ENCODE peak calls at places on chromosomes 2 and 18, in four cellular contexts. D is iris pigment epithelial cell, S is ACHN, Q is mesothelial cell of epicardium. I is an unnamed sample.

GRCh38 chr2:8174641-8175257 is 507.1 kb upstream of the ID2 start:
- DNase-seq in D (no peak), S (peak), Q (no peak), I (peak)

GRCh38 chr2:173866858-173867620 is 98.1 kb downstream of the SP3 start:
- DNase-seq in D (no peak), S (no peak), Q (no peak), I (no peak)

GRCh38 chr2:166343467-166343866 is 32.3 kb downstream of the SCN9A start:
- DNase-seq in D (no peak), S (peak), Q (no peak), I (no peak)

GRCh38 chr2:178066890-178067669 is 5.5 kb downstream of the PDE11A start:
- DNase-seq in D (no peak), S (peak), Q (no peak), I (peak)

GRCh38 chr18:35005963-35006577 is 35.1 kb upstream of the MAPRE2 start:
- DNase-seq in D (peak), S (peak), Q (no peak), I (peak)

GRCh38 chr2:95389256-95390119 is 13.0 kb upstream of the FAHD2A start:
- DNase-seq in D (peak), S (peak), Q (no peak), I (peak)

GRCh38 chr2:217370391-217370790 is 510.5 kb upstream of the TNP1 start:
- DNase-seq in D (peak), S (no peak), Q (no peak), I (peak)

GRCh38 chr18:27008575-27008974 is 143.1 kb upstream of the AQP4 start:
- DNase-seq in D (no peak), S (peak), Q (no peak), I (no peak)

GRCh38 chr2:71544919-71545571 is 91.7 kb downstream of the DYSF start:
- DNase-seq in D (no peak), S (no peak), Q (no peak), I (no peak)

GRCh38 chr2:206435738-206436137 is 7.6 kb upstream of the ADAM23 start:
- DNase-seq in D (peak), S (no peak), Q (no peak), I (no peak)

GRCh38 chr18:6022089-6022444 is 126.7 kb upstream of the TMEM200C start:
- DNase-seq in D (peak), S (no peak), Q (no peak), I (no peak)

GRCh38 chr18:24414349-24415003 is 12.0 kb upstream of the IMPACT start:
- DNase-seq in D (no peak), S (no peak), Q (no peak), I (no peak)

GRCh38 chr2:167017021-167017420 is 128.7 kb downstream of the XIRP2 start:
- DNase-seq in D (peak), S (no peak), Q (no peak), I (no peak)

GRCh38 chr2:47907097-47907781 is 941 bp upstream of the FBXO11 start:
- DNase-seq in D (no peak), S (no peak), Q (no peak), I (no peak)

GRCh38 chr18:43563780-43564179 is 286.5 kb upstream of the SYT4 start:
- DNase-seq in D (peak), S (peak), Q (no peak), I (no peak)

GRCh38 chr2:16373341-16373740 is 292.3 kb downstream of the CYRIA start:
- DNase-seq in D (no peak), S (no peak), Q (no peak), I (no peak)

GRCh38 chr2:208406474-208407451 is at the start of gene PTH2R:
- DNase-seq in D (no peak), S (no peak), Q (no peak), I (no peak)

GRCh38 chr18:72833471-72833870 is 34.3 kb downstream of the NETO1 start:
- DNase-seq in D (peak), S (no peak), Q (no peak), I (no peak)

GRCh38 chr2:195658541-195658890 is 1.5 kb downstream of the SLC39A10 start:
- DNase-seq in D (peak), S (peak), Q (no peak), I (peak)

GRCh38 chr2:70829916-70830315 is 5.7 kb downstream of the CD207 start:
- DNase-seq in D (no peak), S (no peak), Q (no peak), I (no peak)

GRCh38 chr2:167132066-167132465 is 243.8 kb downstream of the XIRP2 start:
- DNase-seq in D (no peak), S (no peak), Q (no peak), I (no peak)

GRCh38 chr18:79544386-79544963 is 135.1 kb upstream of the CTDP1 start:
- DNase-seq in D (no peak), S (no peak), Q (no peak), I (no peak)